ENCODE peak calls at places on chromosome 3, in six cellular contexts. One of them, this sample, is unnamed.

GRCh38 chr3:127455541-127456450 is 134.7 kb downstream of the TPRA1 start:
- DNase-seq in HCT116: peak; percentile 34
- DNase-seq in Calu3: peak; percentile 97
- DNase-seq in mammary epithelial cell: peak; percentile 67
- DNase-seq in psoas muscle: peak; percentile 82
- DNase-seq in WERI-Rb-1: peak; percentile 86
- DNase-seq in this sample: peak; percentile 94

GRCh38 chr3:158313344-158313927 is 203.5 kb downstream of the RSRC1 start:
- DNase-seq in WERI-Rb-1: peak; percentile 9
- DNase-seq in HCT116: peak; percentile 39
- DNase-seq in Calu3: peak; percentile 29
- DNase-seq in mammary epithelial cell: peak; percentile 32
- DNase-seq in psoas muscle: no peak
- DNase-seq in this sample: no peak

GRCh38 chr3:174498638-174499037 is 360.5 kb upstream of the NAALADL2 start:
- DNase-seq in WERI-Rb-1: no peak
- DNase-seq in mammary epithelial cell: no peak
- DNase-seq in psoas muscle: no peak
- DNase-seq in HCT116: no peak
- DNase-seq in Calu3: no peak
- DNase-seq in this sample: no peak

GRCh38 chr3:52088445-52089367 is 32.3 kb upstream of the DUSP7 start:
- DNase-seq in HCT116: no peak
- DNase-seq in mammary epithelial cell: peak; percentile 53
- DNase-seq in psoas muscle: peak; percentile 67
- DNase-seq in WERI-Rb-1: peak; percentile 79
- DNase-seq in Calu3: no peak
- DNase-seq in this sample: peak; percentile 65

GRCh38 chr3:127669541-127670228 is 3.1 kb upstream of the ABTB1 start:
- DNase-seq in psoas muscle: no peak
- DNase-seq in mammary epithelial cell: no peak
- DNase-seq in WERI-Rb-1: no peak
- DNase-seq in Calu3: no peak
- DNase-seq in HCT116: no peak
- DNase-seq in this sample: no peak

GRCh38 chr3:38016410-38016809 is 13.0 kb downstream of the PLCD1 start:
- DNase-seq in WERI-Rb-1: no peak
- DNase-seq in psoas muscle: peak; percentile 36
- DNase-seq in Calu3: no peak
- DNase-seq in mammary epithelial cell: no peak
- DNase-seq in HCT116: no peak
- DNase-seq in this sample: no peak

GRCh38 chr3:72820405-72820804 is 27.8 kb downstream of the SHQ1 start:
- DNase-seq in mammary epithelial cell: peak; percentile 26
- DNase-seq in psoas muscle: no peak
- DNase-seq in WERI-Rb-1: no peak
- DNase-seq in Calu3: no peak
- DNase-seq in HCT116: no peak
- DNase-seq in this sample: no peak

GRCh38 chr3:171817074-171817748 is 6.9 kb upstream of the PLD1 start:
- DNase-seq in psoas muscle: no peak
- DNase-seq in mammary epithelial cell: no peak
- DNase-seq in Calu3: no peak
- DNase-seq in HCT116: no peak
- DNase-seq in WERI-Rb-1: no peak
- DNase-seq in this sample: no peak

GRCh38 chr3:24591661-24592555 is 97.3 kb upstream of the THRB start:
- DNase-seq in mammary epithelial cell: peak; percentile 99
- DNase-seq in WERI-Rb-1: no peak
- DNase-seq in HCT116: no peak
- DNase-seq in psoas muscle: no peak
- DNase-seq in Calu3: no peak
- DNase-seq in this sample: no peak

GRCh38 chr3:97991278-97991652 is 19.0 kb upstream of the RIOX2 start:
- DNase-seq in mammary epithelial cell: no peak
- DNase-seq in psoas muscle: no peak
- DNase-seq in WERI-Rb-1: no peak
- DNase-seq in HCT116: no peak
- DNase-seq in Calu3: no peak
- DNase-seq in this sample: no peak

GRCh38 chr3:176650478-176650877 is 546.8 kb downstream of the TBL1XR1 start:
- DNase-seq in psoas muscle: no peak
- DNase-seq in mammary epithelial cell: peak; percentile 57
- DNase-seq in HCT116: no peak
- DNase-seq in WERI-Rb-1: no peak
- DNase-seq in Calu3: no peak
- DNase-seq in this sample: no peak

GRCh38 chr3:194058189-194058571 is 77.8 kb upstream of the HES1 start:
- DNase-seq in mammary epithelial cell: peak; percentile 60
- DNase-seq in HCT116: no peak
- DNase-seq in psoas muscle: peak; percentile 88
- DNase-seq in Calu3: peak; percentile 54
- DNase-seq in WERI-Rb-1: peak; percentile 10
- DNase-seq in this sample: peak; percentile 69

GRCh38 chr3:122268257-122269024 is 56.6 kb upstream of the CSTA start:
- DNase-seq in WERI-Rb-1: no peak
- DNase-seq in Calu3: no peak
- DNase-seq in HCT116: no peak
- DNase-seq in mammary epithelial cell: no peak
- DNase-seq in psoas muscle: no peak
- DNase-seq in this sample: no peak

GRCh38 chr3:50170689-50171088 is 15.6 kb downstream of the SEMA3F start:
- DNase-seq in mammary epithelial cell: peak; percentile 53
- DNase-seq in psoas muscle: peak; percentile 79
- DNase-seq in WERI-Rb-1: no peak
- DNase-seq in Calu3: no peak
- DNase-seq in HCT116: no peak
- DNase-seq in this sample: no peak

GRCh38 chr3:127546517-127546916 is 44.0 kb downstream of the TPRA1 start:
- DNase-seq in WERI-Rb-1: no peak
- DNase-seq in psoas muscle: no peak
- DNase-seq in Calu3: no peak
- DNase-seq in mammary epithelial cell: no peak
- DNase-seq in HCT116: no peak
- DNase-seq in this sample: no peak

GRCh38 chr3:17298038-17298437 is 413.3 kb downstream of the PLCL2 start:
- DNase-seq in Calu3: no peak
- DNase-seq in HCT116: no peak
- DNase-seq in mammary epithelial cell: no peak
- DNase-seq in WERI-Rb-1: no peak
- DNase-seq in psoas muscle: no peak
- DNase-seq in this sample: no peak

GRCh38 chr3:105356988-105357387 is 9.7 kb upstream of the ALCAM start:
- DNase-seq in psoas muscle: no peak
- DNase-seq in HCT116: no peak
- DNase-seq in WERI-Rb-1: no peak
- DNase-seq in Calu3: no peak
- DNase-seq in mammary epithelial cell: no peak
- DNase-seq in this sample: no peak

GRCh38 chr3:134055661-134056060 is 25.9 kb upstream of the SLCO2A1 start:
- DNase-seq in Calu3: no peak
- DNase-seq in WERI-Rb-1: no peak
- DNase-seq in mammary epithelial cell: no peak
- DNase-seq in psoas muscle: no peak
- DNase-seq in HCT116: no peak
- DNase-seq in this sample: no peak

GRCh38 chr3:11835028-11835639 is 11.6 kb downstream of the TAMM41 start:
- DNase-seq in WERI-Rb-1: no peak
- DNase-seq in mammary epithelial cell: no peak
- DNase-seq in Calu3: no peak
- DNase-seq in HCT116: no peak
- DNase-seq in psoas muscle: no peak
- DNase-seq in this sample: no peak

GRCh38 chr3:126962756-126963155 is 20.2 kb upstream of the PLXNA1 start:
- DNase-seq in psoas muscle: peak; percentile 35
- DNase-seq in mammary epithelial cell: no peak
- DNase-seq in HCT116: no peak
- DNase-seq in Calu3: no peak
- DNase-seq in WERI-Rb-1: no peak
- DNase-seq in this sample: peak; percentile 4

GRCh38 chr3:14949126-14949525 is 1.7 kb downstream of the NR2C2 start:
- DNase-seq in WERI-Rb-1: no peak
- DNase-seq in Calu3: no peak
- DNase-seq in psoas muscle: no peak
- DNase-seq in HCT116: no peak
- DNase-seq in mammary epithelial cell: no peak
- DNase-seq in this sample: no peak

GRCh38 chr3:21390856-21391255 is 360.2 kb downstream of the ZNF385D start:
- DNase-seq in WERI-Rb-1: no peak
- DNase-seq in HCT116: no peak
- DNase-seq in psoas muscle: no peak
- DNase-seq in mammary epithelial cell: no peak
- DNase-seq in Calu3: no peak
- DNase-seq in this sample: no peak

GRCh38 chr3:196159952-196160804 is 51.0 kb downstream of the ZDHHC19 start:
- DNase-seq in WERI-Rb-1: peak; percentile 54
- DNase-seq in mammary epithelial cell: peak; percentile 48
- DNase-seq in psoas muscle: peak; percentile 48
- DNase-seq in HCT116: no peak
- DNase-seq in Calu3: no peak
- DNase-seq in this sample: no peak

GRCh38 chr3:32414527-32415202 is 23.0 kb downstream of the CMTM7 start:
- DNase-seq in WERI-Rb-1: no peak
- DNase-seq in HCT116: no peak
- DNase-seq in psoas muscle: no peak
- DNase-seq in Calu3: no peak
- DNase-seq in mammary epithelial cell: peak; percentile 70
- DNase-seq in this sample: no peak

GRCh38 chr3:36475593-36475992 is 95.3 kb downstream of the STAC start:
- DNase-seq in Calu3: no peak
- DNase-seq in WERI-Rb-1: no peak
- DNase-seq in psoas muscle: no peak
- DNase-seq in mammary epithelial cell: no peak
- DNase-seq in HCT116: no peak
- DNase-seq in this sample: no peak

GRCh38 chr3:126355251-126355650 is 2.0 kb downstream of the KLF15 start:
- DNase-seq in psoas muscle: peak; percentile 46
- DNase-seq in mammary epithelial cell: no peak
- DNase-seq in HCT116: no peak
- DNase-seq in Calu3: no peak
- DNase-seq in WERI-Rb-1: no peak
- DNase-seq in this sample: peak; percentile 10

GRCh38 chr3:58052373-58053273 is 44.4 kb downstream of the FLNB start:
- DNase-seq in mammary epithelial cell: peak; percentile 94
- DNase-seq in Calu3: peak; percentile 77
- DNase-seq in WERI-Rb-1: no peak
- DNase-seq in HCT116: peak; percentile 94
- DNase-seq in psoas muscle: peak; percentile 84
- DNase-seq in this sample: no peak

GRCh38 chr3:71226565-71227281 is 356.8 kb downstream of the FOXP1 start:
- DNase-seq in psoas muscle: peak; percentile 70
- DNase-seq in Calu3: no peak
- DNase-seq in mammary epithelial cell: no peak
- DNase-seq in WERI-Rb-1: no peak
- DNase-seq in HCT116: no peak
- DNase-seq in this sample: no peak

GRCh38 chr3:2244137-2244536 is 145.5 kb downstream of the CNTN4 start:
- DNase-seq in HCT116: no peak
- DNase-seq in Calu3: no peak
- DNase-seq in mammary epithelial cell: no peak
- DNase-seq in psoas muscle: no peak
- DNase-seq in WERI-Rb-1: no peak
- DNase-seq in this sample: no peak

GRCh38 chr3:141170678-141171295 is 60.8 kb upstream of the PXYLP1 start:
- DNase-seq in HCT116: no peak
- DNase-seq in psoas muscle: no peak
- DNase-seq in WERI-Rb-1: no peak
- DNase-seq in mammary epithelial cell: no peak
- DNase-seq in Calu3: no peak
- DNase-seq in this sample: no peak

GRCh38 chr3:138761002-138761401 is 73.7 kb downstream of the PIK3CB start:
- DNase-seq in Calu3: no peak
- DNase-seq in HCT116: no peak
- DNase-seq in psoas muscle: no peak
- DNase-seq in WERI-Rb-1: no peak
- DNase-seq in mammary epithelial cell: no peak
- DNase-seq in this sample: no peak

GRCh38 chr3:44867421-44868111 is 5.9 kb downstream of the TMEM42 start:
- DNase-seq in HCT116: no peak
- DNase-seq in Calu3: no peak
- DNase-seq in psoas muscle: no peak
- DNase-seq in mammary epithelial cell: no peak
- DNase-seq in WERI-Rb-1: no peak
- DNase-seq in this sample: no peak

GRCh38 chr3:24088782-24089181 is 143.7 kb downstream of the NR1D2 start:
- DNase-seq in Calu3: no peak
- DNase-seq in HCT116: peak; percentile 28
- DNase-seq in mammary epithelial cell: peak; percentile 20
- DNase-seq in WERI-Rb-1: peak; percentile 20
- DNase-seq in psoas muscle: no peak
- DNase-seq in this sample: no peak

DNA sequence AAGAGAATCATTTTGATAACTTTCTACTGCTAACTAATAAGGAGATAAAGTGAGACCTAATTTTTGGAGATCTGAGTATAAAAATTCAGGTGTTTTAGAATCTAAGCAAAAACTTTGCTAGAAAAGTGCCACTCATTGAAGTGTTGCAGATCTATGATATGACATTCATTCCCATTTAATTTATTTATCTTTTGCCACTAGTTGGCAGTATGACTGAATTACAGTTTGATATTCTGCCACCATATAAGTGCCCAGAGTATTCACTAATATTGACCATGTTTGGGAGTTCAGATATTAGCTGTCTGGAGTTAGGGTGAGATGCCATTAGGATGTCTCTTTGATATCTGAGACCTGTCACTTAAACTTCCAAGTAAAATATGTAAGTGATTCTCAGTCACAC is 251.3 kb upstream of the GBE1 start:
- DNase-seq in WERI-Rb-1: no peak
- DNase-seq in psoas muscle: no peak
- DNase-seq in HCT116: no peak
- DNase-seq in mammary epithelial cell: no peak
- DNase-seq in Calu3: no peak
- DNase-seq in this sample: no peak
- TF ChIP-seq CTCF in WERI-Rb-1: no peak
- TF ChIP-seq CTCF in psoas muscle: no peak
- TF ChIP-seq CTCF in HCT116: no peak
- TF ChIP-seq CTCF in mammary epithelial cell: peak; percentile 41
- TF ChIP-seq CTCF in Calu3: no peak
- TF ChIP-seq CTCF in this sample: no peak

GRCh38 chr3:128845119-128845518 is 34.3 kb upstream of the ACAD9 start:
- DNase-seq in HCT116: no peak
- DNase-seq in psoas muscle: no peak
- DNase-seq in mammary epithelial cell: no peak
- DNase-seq in Calu3: peak; percentile 48
- DNase-seq in WERI-Rb-1: peak; percentile 58
- DNase-seq in this sample: peak; percentile 42
- TF ChIP-seq CTCF in HCT116: no peak
- TF ChIP-seq CTCF in psoas muscle: no peak
- TF ChIP-seq CTCF in mammary epithelial cell: no peak
- TF ChIP-seq CTCF in Calu3: no peak
- TF ChIP-seq CTCF in WERI-Rb-1: peak; percentile 73
- TF ChIP-seq CTCF in this sample: no peak

GRCh38 chr3:156888576-156888975 is 62.4 kb downstream of the LEKR1 start:
- DNase-seq in psoas muscle: no peak
- DNase-seq in mammary epithelial cell: no peak
- DNase-seq in HCT116: no peak
- DNase-seq in WERI-Rb-1: no peak
- DNase-seq in Calu3: no peak
- DNase-seq in this sample: no peak
- TF ChIP-seq CTCF in psoas muscle: no peak
- TF ChIP-seq CTCF in mammary epithelial cell: no peak
- TF ChIP-seq CTCF in HCT116: no peak
- TF ChIP-seq CTCF in WERI-Rb-1: no peak
- TF ChIP-seq CTCF in Calu3: no peak
- TF ChIP-seq CTCF in this sample: no peak

GRCh38 chr3:73885862-73886261 is 261.1 kb upstream of the PDZRN3 start:
- DNase-seq in WERI-Rb-1: no peak
- DNase-seq in Calu3: no peak
- DNase-seq in mammary epithelial cell: no peak
- DNase-seq in psoas muscle: no peak
- DNase-seq in HCT116: no peak
- DNase-seq in this sample: no peak
- TF ChIP-seq CTCF in WERI-Rb-1: no peak
- TF ChIP-seq CTCF in Calu3: no peak
- TF ChIP-seq CTCF in mammary epithelial cell: no peak
- TF ChIP-seq CTCF in psoas muscle: no peak
- TF ChIP-seq CTCF in HCT116: no peak
- TF ChIP-seq CTCF in this sample: no peak